ENCODE peak calls at places on chromosomes 7 and 10, in eight cellular contexts. W, E, C, L, Q, S, P and H are unnamed samples.

GRCh38 chr10:8043569-8044306 is 10.8 kb upstream of the GATA3 start:
- DNase-seq in W (no peak), E (no peak), C (no peak), L (no peak), Q (no peak), S (no peak), P (no peak), H (peak)

GRCh38 chr10:92756233-92757065 is 66.7 kb downstream of the HHEX start:
- DNase-seq in W (no peak), E (peak), C (no peak), L (no peak), Q (no peak), S (no peak), P (no peak), H (no peak)

GRCh38 chr10:124303662-124304418 is 114.9 kb downstream of the OAT start:
- DNase-seq in W (no peak), E (no peak), C (peak), L (no peak), Q (no peak), S (no peak), P (no peak), H (no peak)

GRCh38 chr10:64449603-64450002 is 928.4 kb downstream of the REEP3 start:
- DNase-seq in W (no peak), E (no peak), C (no peak), L (no peak), Q (no peak), S (no peak), P (no peak), H (no peak)

GRCh38 chr10:24706479-24707118 is 17.1 kb downstream of the ARHGAP21 start:
- DNase-seq in W (peak), E (peak), C (no peak), L (peak), Q (no peak), S (no peak), P (peak), H (no peak)

GRCh38 chr7:54969190-54969967 is 49.4 kb upstream of the EGFR start:
- DNase-seq in W (no peak), E (no peak), C (no peak), L (no peak), Q (no peak), S (no peak), P (no peak), H (no peak)

GRCh38 chr10:75137533-75138438 is 26.3 kb downstream of the SAMD8 start:
- DNase-seq in W (peak), E (peak), C (no peak), L (peak), Q (no peak), S (no peak), P (peak), H (no peak)

GRCh38 chr7:156174428-156174827 is 362.2 kb upstream of the SHH start:
- DNase-seq in W (no peak), E (no peak), C (no peak), L (no peak), Q (no peak), S (no peak), P (no peak), H (no peak)

GRCh38 chr7:80916770-80917681 is 1.8 kb downstream of the SEMA3C start:
- DNase-seq in W (no peak), E (peak), C (no peak), L (peak), Q (no peak), S (no peak), P (no peak), H (no peak)

GRCh38 chr10:72242675-72243074 is 26.6 kb upstream of the ASCC1 start:
- DNase-seq in W (no peak), E (peak), C (peak), L (no peak), Q (no peak), S (peak), P (no peak), H (no peak)

GRCh38 chr10:114604357-114605129 is 53.5 kb downstream of the ABLIM1 start:
- DNase-seq in W (no peak), E (peak), C (no peak), L (no peak), Q (no peak), S (no peak), P (no peak), H (no peak)

GRCh38 chr7:144834516-144835165 is 1.2 kb downstream of the TPK1 start:
- DNase-seq in W (no peak), E (peak), C (peak), L (no peak), Q (no peak), S (peak), P (no peak), H (no peak)

GRCh38 chr10:77784856-77785255 is 141.7 kb downstream of the DLG5 start:
- DNase-seq in W (no peak), E (peak), C (no peak), L (peak), Q (no peak), S (no peak), P (peak), H (no peak)

GRCh38 chr7:35694161-35694783 is 663 bp downstream of the HERPUD2 start:
- DNase-seq in W (no peak), E (no peak), C (peak), L (no peak), Q (no peak), S (no peak), P (no peak), H (no peak)

GRCh38 chr7:110204527-110204926 is 886.4 kb upstream of the LRRN3 start:
- DNase-seq in W (no peak), E (no peak), C (no peak), L (peak), Q (no peak), S (no peak), P (no peak), H (peak)

GRCh38 chr7:33716581-33717477 is 188.5 kb upstream of the BMPER start:
- DNase-seq in W (no peak), E (peak), C (no peak), L (peak), Q (no peak), S (no peak), P (no peak), H (no peak)

GRCh38 chr10:4353059-4353655 is 472.9 kb upstream of the AKR1E2 start:
- DNase-seq in W (no peak), E (peak), C (no peak), L (no peak), Q (no peak), S (no peak), P (no peak), H (no peak)

GRCh38 chr10:78513330-78513729 is 479.7 kb downstream of the RPS24 start:
- DNase-seq in W (no peak), E (no peak), C (no peak), L (no peak), Q (no peak), S (peak), P (no peak), H (no peak)

GRCh38 chr7:23246540-23246939 is at the start of gene GPNMB:
- DNase-seq in W (peak), E (peak), C (peak), L (peak), Q (no peak), S (no peak), P (peak), H (no peak)

GRCh38 chr7:16347461-16348192 is 73.7 kb downstream of the CRPPA start:
- DNase-seq in W (no peak), E (peak), C (no peak), L (peak), Q (no peak), S (no peak), P (no peak), H (peak)

GRCh38 chr10:114301177-114301576 is 62.1 kb downstream of the VWA2 start:
- DNase-seq in W (no peak), E (no peak), C (peak), L (no peak), Q (no peak), S (no peak), P (no peak), H (no peak)

GRCh38 chr7:3722396-3722846 is 421.4 kb downstream of the SDK1 start:
- DNase-seq in W (no peak), E (peak), C (no peak), L (peak), Q (no peak), S (no peak), P (no peak), H (peak)

GRCh38 chr10:92354587-92354986 is 63.6 kb downstream of the MARCHF5 start:
- DNase-seq in W (no peak), E (no peak), C (no peak), L (no peak), Q (no peak), S (no peak), P (no peak), H (no peak)

GRCh38 chr10:78255796-78256638 is 222.4 kb downstream of the RPS24 start:
- DNase-seq in W (peak), E (peak), C (peak), L (peak), Q (no peak), S (peak), P (peak), H (no peak)

GRCh38 chr7:123612024-123612423 is 10.4 kb downstream of the ASB15 start:
- DNase-seq in W (no peak), E (no peak), C (no peak), L (no peak), Q (no peak), S (no peak), P (no peak), H (no peak)

GRCh38 chr10:1736972-1737221 is 428 bp downstream of the ADARB2 start:
- DNase-seq in W (no peak), E (no peak), C (no peak), L (no peak), Q (no peak), S (no peak), P (no peak), H (no peak)

GRCh38 chr7:99629643-99630042 is 12.9 kb downstream of the ZSCAN25 start:
- DNase-seq in W (no peak), E (no peak), C (no peak), L (no peak), Q (no peak), S (no peak), P (no peak), H (no peak)

GRCh38 chr7:101138149-101138870 is 11.4 kb downstream of the SERPINE1 start:
- DNase-seq in W (peak), E (peak), C (peak), L (peak), Q (peak), S (peak), P (peak), H (peak)

GRCh38 chr7:122532406-122533269 is 166.3 kb downstream of the RNF133 start:
- DNase-seq in W (no peak), E (peak), C (no peak), L (no peak), Q (no peak), S (no peak), P (no peak), H (no peak)

GRCh38 chr7:110803602-110804143 is 287.3 kb upstream of the LRRN3 start:
- DNase-seq in W (no peak), E (no peak), C (no peak), L (no peak), Q (no peak), S (no peak), P (no peak), H (no peak)

GRCh38 chr7:64993901-64994300 is 3.1 kb upstream of the ZNF117 start:
- DNase-seq in W (no peak), E (no peak), C (no peak), L (no peak), Q (no peak), S (no peak), P (no peak), H (no peak)

GRCh38 chr7:100519580-100519979 is 19.4 kb upstream of the AGFG2 start:
- DNase-seq in W (no peak), E (no peak), C (no peak), L (no peak), Q (no peak), S (no peak), P (no peak), H (no peak)

GRCh38 chr7:155324918-155325235 is 27.2 kb downstream of the INSIG1 start:
- DNase-seq in W (no peak), E (no peak), C (no peak), L (no peak), Q (no peak), S (no peak), P (no peak), H (no peak)

GRCh38 chr10:79159785-79160184 is 91.0 kb downstream of the ZMIZ1 start:
- DNase-seq in W (no peak), E (peak), C (no peak), L (no peak), Q (no peak), S (no peak), P (no peak), H (no peak)

GRCh38 chr7:128005117-128005516 is 26.1 kb downstream of the LRRC4 start:
- DNase-seq in W (no peak), E (no peak), C (no peak), L (no peak), Q (no peak), S (no peak), P (no peak), H (no peak)

GRCh38 chr7:116236020-116236630 is 25.8 kb downstream of the TES start:
- DNase-seq in W (no peak), E (peak), C (no peak), L (no peak), Q (no peak), S (no peak), P (no peak), H (peak)

GRCh38 chr10:67763499-67764011 is 67.6 kb upstream of the CTNNA3 start:
- DNase-seq in W (no peak), E (peak), C (peak), L (peak), Q (peak), S (peak), P (peak), H (peak)

GRCh38 chr10:34933676-34934075 is 118.6 kb upstream of the PARD3 start:
- DNase-seq in W (no peak), E (peak), C (no peak), L (no peak), Q (no peak), S (no peak), P (no peak), H (no peak)

GRCh38 chr10:94546058-94546595 is 539 bp downstream of the HELLS start:
- DNase-seq in W (no peak), E (peak), C (no peak), L (peak), Q (no peak), S (no peak), P (no peak), H (no peak)

DNA sequence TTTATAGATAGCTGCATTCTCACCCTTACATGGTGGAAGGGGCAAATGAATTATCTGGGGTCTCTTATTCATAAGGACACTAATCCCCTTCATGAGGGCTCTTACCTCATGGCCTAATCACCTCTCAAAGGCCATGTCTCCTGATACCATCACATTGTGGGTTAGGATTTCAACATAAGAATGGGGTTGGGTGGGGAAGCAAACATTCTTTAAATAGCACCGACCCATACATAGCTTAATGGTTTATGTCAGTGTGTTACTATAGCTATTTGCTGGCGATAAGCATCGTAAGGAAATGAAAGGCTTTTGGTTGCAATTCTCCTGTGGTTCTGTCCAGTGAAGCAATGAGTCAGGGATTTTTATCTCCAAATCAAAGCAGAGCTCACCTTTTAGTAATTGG is 57.3 kb upstream of the GLCCI1 start:
- DNase-seq in W (no peak), E (peak), C (no peak), L (peak), Q (no peak), S (no peak), P (peak), H (no peak)
- TF ChIP-seq CTCF in W (no peak), E (no peak), C (no peak), L (no peak), Q (no peak), S (no peak), P (no peak), H (no peak)

DNA sequence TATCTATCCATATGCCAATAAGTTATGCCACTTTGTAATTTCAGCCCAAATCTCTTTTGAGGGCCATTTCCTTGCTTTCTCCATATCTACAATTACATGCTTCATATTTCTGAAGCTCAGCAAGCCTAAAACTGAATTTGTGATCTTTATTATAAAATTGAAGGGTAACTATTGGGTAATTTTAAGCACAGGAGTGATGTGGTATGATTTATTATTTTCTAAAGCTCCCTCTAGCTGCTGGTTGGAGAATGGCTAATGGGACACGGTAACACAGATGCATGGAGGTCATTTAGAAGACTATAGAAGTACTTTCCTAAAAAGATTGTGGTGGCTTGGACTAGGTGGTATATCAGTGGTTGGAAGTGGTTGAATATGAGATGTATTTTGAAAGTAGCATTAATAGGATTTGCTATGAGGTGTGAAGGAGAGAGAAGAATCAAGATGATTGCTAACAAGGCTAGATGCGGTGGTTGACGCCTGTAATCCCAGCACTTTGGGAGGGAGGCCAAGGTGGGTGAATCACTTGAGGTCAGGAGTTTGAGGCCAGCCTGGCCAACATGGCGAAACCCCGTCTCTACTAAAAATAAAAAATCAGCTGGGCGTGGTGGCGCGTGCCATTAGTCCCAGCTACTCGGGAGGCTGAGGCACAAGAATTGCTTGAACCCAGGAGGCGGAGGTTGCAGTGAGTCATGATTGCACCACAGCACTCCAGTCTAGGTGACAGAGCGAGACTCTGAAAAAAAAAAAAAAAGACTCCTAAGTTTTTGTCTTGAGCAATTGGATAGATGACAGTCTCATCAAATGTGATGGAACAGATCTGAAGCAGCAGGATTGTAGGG is 13.9 kb downstream of the KLHDC10 start:
- DNase-seq in W (no peak), E (peak), C (no peak), L (no peak), Q (no peak), S (no peak), P (no peak), H (no peak)
- TF ChIP-seq CTCF in W (peak), E (peak), C (peak), L (peak), Q (peak), S (no peak), P (peak), H (no peak)

GRCh38 chr7:92880212-92881090 is 44.1 kb upstream of the CDK6 start:
- DNase-seq in W (no peak), E (peak), C (no peak), L (no peak), Q (no peak), S (no peak), P (no peak), H (no peak)
- TF ChIP-seq CTCF in W (no peak), E (peak), C (no peak), L (no peak), Q (peak), S (no peak), P (no peak), H (peak)

GRCh38 chr10:97867220-97867800 is 17.7 kb downstream of the GOLGA7B start:
- DNase-seq in W (no peak), E (no peak), C (no peak), L (no peak), Q (no peak), S (no peak), P (no peak), H (no peak)
- TF ChIP-seq CTCF in W (no peak), E (no peak), C (no peak), L (no peak), Q (no peak), S (no peak), P (no peak), H (no peak)

DNA sequence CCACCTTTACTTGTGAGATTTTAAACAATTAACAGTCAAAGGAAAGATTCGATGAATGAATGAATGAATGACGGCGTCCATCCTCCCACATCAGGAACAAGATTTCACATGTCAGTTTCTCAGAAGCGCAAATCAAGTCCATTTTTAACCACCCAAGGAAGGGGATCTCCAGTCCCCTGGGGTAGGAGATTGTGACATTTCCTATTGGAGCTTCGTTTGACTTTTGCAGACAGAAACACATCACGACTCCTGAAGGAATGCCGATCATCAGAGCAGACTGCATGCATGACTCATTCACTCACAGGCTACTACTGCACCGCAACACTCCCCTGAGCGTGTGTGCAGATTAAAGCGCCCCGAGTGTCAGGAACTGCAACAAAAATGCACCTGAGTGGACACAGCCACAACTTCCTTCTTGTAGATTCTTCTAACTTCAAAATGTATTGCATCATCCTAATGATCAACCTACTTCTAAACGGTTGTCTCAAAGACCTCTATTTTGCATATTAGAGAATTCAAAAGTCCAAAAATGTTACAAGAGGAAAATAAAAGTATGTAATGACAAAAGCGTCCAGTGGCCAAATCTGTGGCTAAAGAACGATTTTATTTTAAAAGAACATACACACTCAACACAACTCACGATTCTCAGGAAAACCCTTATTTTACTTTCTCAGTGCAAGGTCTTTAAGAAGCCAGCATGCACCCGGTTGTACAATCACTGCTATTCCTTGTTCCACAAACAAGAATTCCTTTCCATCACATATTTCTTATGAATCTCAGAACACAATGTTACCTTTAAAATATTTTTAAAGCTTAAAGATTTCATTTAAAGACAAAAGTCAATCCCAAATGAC is 172.6 kb downstream of the FAM107B start:
- DNase-seq in W (no peak), E (peak), C (peak), L (peak), Q (no peak), S (peak), P (no peak), H (no peak)
- TF ChIP-seq CTCF in W (no peak), E (no peak), C (no peak), L (no peak), Q (no peak), S (no peak), P (no peak), H (no peak)

GRCh38 chr10:131499566-131499965 is 188.0 kb upstream of the TCERG1L start:
- DNase-seq in W (no peak), E (no peak), C (no peak), L (no peak), Q (no peak), S (no peak), P (no peak), H (no peak)

GRCh38 chr10:131495224-131495623 is 183.7 kb upstream of the TCERG1L start:
- DNase-seq in W (no peak), E (no peak), C (no peak), L (no peak), Q (no peak), S (no peak), P (no peak), H (no peak)

GRCh38 chr10:131495892-131496291 is 184.4 kb upstream of the TCERG1L start:
- DNase-seq in W (no peak), E (no peak), C (no peak), L (no peak), Q (no peak), S (no peak), P (no peak), H (no peak)

GRCh38 chr10:131494451-131494850 is 182.9 kb upstream of the TCERG1L start:
- DNase-seq in W (no peak), E (no peak), C (no peak), L (no peak), Q (no peak), S (no peak), P (no peak), H (no peak)

GRCh38 chr10:131496351-131497052 is 185.0 kb upstream of the TCERG1L start:
- DNase-seq in W (no peak), E (no peak), C (no peak), L (no peak), Q (no peak), S (no peak), P (no peak), H (no peak)
- TF ChIP-seq CTCF in W (no peak), E (no peak), C (no peak), L (no peak), Q (peak), S (no peak), P (no peak), H (no peak)